ENCODE peak calls at places on chromosomes 5 and 9, in six cellular contexts. V is GM23338, U is H1, R is K562, L is HepG2, B is HCT116. E is an unnamed sample.
A peak's percentile ranks its signal among the peaks of the same experiment; 100 is the strongest.

GRCh38 chr5:133602829-133603380 is 9.4 kb downstream of the FSTL4 start:
- DNase-seq in V (peak; percentile 41), U (no peak), R (no peak), L (no peak), B (no peak), E (peak; percentile 86)

GRCh38 chr9:136881691-136882108 is 4.6 kb upstream of the TRAF2 start:
- DNase-seq in V (no peak), U (no peak), R (no peak), L (peak; percentile 52), B (no peak), E (no peak)

GRCh38 chr5:10474521-10475075 is 32.9 kb downstream of the ROPN1L start:
- DNase-seq in V (no peak), U (no peak), R (no peak), L (no peak), B (no peak), E (no peak)

GRCh38 chr5:91179018-91179417 is 204.1 kb downstream of the ARRDC3 start:
- DNase-seq in V (no peak), U (no peak), R (no peak), L (no peak), B (no peak), E (peak; percentile 27)

GRCh38 chr9:23603311-23603710 is 222.7 kb downstream of the ELAVL2 start:
- DNase-seq in V (no peak), U (no peak), R (no peak), L (no peak), B (no peak), E (no peak)

GRCh38 chr9:98654247-98654646 is 54.5 kb downstream of the GABBR2 start:
- DNase-seq in V (no peak), U (no peak), R (no peak), L (no peak), B (no peak), E (no peak)

GRCh38 chr9:129467004-129467588 is 153.8 kb downstream of the C9orf50 start:
- DNase-seq in V (no peak), U (no peak), R (no peak), L (no peak), B (no peak), E (no peak)

GRCh38 chr5:16808021-16808420 is 128.1 kb downstream of the MYO10 start:
- DNase-seq in V (no peak), U (no peak), R (no peak), L (no peak), B (no peak), E (no peak)

DNA sequence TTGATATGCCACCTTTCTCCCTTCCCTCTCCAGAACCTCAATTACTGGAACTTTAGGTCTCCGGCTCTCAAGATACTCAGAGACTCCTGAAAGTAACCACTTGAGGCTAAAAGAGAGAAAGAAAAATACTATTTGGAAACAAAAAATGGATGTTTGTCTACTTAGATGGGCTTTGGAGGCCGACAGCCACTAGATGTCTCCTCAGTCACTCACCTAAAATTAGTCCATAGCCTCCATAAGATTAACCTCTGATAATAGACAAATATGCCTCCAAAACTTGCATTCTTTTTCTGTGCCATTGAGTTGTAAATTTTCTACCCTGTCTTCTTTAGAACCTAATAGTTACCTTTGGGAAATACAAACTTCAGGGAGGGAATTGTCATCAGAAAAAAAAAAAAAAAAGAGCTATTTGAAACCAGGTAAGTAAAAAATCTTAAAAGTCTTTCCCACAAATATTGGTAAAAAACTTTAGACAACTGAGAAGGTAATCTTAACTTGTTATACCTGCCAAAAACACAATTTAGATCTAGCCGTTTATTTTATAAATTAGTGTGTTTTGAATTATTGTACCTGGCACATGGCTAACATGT is 11.2 kb upstream of the PCDH1 start:
- DNase-seq in V (no peak), U (no peak), R (no peak), L (no peak), B (no peak), E (peak; percentile 48)
- H2AFZ ChIP-seq in V (peak overlapping the region; percentile 57), U (no peak overlapping the region), R (peak overlapping the region; percentile 46), L (no peak overlapping the region), B (peak overlapping the region; percentile 89), E (no peak overlapping the region)

GRCh38 chr9:101486693-101487442 is 46.8 kb upstream of the RNF20 start:
- DNase-seq in V (peak; percentile 93), U (peak; percentile 87), R (peak; percentile 23), L (no peak), B (peak; percentile 51), E (peak; percentile 6)
- TF ChIP-seq EZH2 in V (no peak), U (no peak), R (no peak), L (no peak), B (no peak), E (no peak)

GRCh38 chr5:128199104-128199503 is 115.5 kb downstream of the SLC12A2 start:
- DNase-seq in V (no peak), U (no peak), R (no peak), L (no peak), B (peak; percentile 51), E (peak; percentile 65)

GRCh38 chr5:128197911-128198522 is 114.5 kb downstream of the SLC12A2 start:
- DNase-seq in V (no peak), U (no peak), R (peak; percentile 20), L (no peak), B (no peak), E (no peak)

GRCh38 chr5:128202320-128202719 is 118.8 kb downstream of the SLC12A2 start:
- DNase-seq in V (no peak), U (no peak), R (no peak), L (no peak), B (no peak), E (no peak)

GRCh38 chr5:128199611-128200010 is 116.0 kb downstream of the SLC12A2 start:
- DNase-seq in V (no peak), U (no peak), R (no peak), L (no peak), B (no peak), E (no peak)

DNA sequence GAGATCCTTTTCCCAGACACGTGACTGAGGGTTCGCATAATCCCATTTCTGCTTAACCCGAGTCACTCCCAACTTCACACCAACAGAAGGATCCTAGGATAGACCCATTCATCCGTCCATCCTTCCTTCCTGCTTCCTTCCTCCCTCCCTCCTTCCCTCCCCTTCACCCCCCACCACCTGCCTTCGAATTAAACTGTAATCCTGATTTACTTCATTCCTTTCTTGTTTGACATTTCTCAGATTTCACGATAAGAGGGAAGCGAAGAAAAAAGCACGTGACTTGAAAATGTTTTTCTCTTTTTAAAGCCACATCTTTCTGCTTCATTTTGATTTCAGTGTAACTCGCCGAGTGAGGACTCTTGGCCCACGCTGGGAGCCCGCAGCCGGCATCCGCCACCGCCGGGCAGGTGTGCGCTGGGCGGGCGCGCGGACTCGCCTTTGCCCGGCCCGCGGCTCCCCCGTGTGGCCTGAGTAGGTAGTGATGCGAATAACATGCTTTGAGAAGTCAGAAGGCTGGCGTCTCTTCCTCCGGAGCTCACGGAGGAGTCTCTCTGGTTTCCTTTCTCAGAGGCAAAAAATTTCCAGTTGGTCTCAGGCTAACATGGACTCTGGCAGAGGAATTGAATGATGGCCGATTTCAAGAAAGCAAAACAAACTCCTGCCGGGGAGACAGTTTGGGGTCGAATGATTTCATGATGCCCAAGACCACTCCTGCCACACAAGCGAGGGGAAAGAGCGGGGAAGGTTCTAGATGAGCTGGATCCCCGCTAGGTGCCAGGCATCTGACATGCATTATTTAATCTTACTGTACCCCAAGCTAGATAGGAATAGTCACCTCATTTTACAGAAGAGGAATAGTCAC is 117.7 kb downstream of the SLC12A2 start:
- DNase-seq in V (peak; percentile 91), U (peak; percentile 97), R (peak; percentile 73), L (peak; percentile 23), B (no peak), E (peak; percentile 63)
- TF ChIP-seq POLR2AphosphoS5 in V (no peak), U (no peak), R (no peak), L (no peak), B (no peak), E (no peak)

GRCh38 chr5:103428411-103428871 is 134.1 kb downstream of the NUDT12 start:
- DNase-seq in V (no peak), U (no peak), R (no peak), L (peak; percentile 27), B (no peak), E (no peak)
- H2AFZ ChIP-seq in V (peak overlapping the region; percentile 30), U (peak overlapping the region; percentile 71), R (no peak overlapping the region), L (no peak overlapping the region), B (no peak overlapping the region), E (no peak overlapping the region)

GRCh38 chr5:54884195-54884536 is 101.2 kb downstream of the ESM1 start:
- DNase-seq in V (no peak), U (peak; percentile 62), R (no peak), L (no peak), B (no peak), E (no peak)
- TF ChIP-seq EZH2 in V (no peak), U (peak; percentile 22), R (no peak), L (no peak), B (no peak), E (no peak)

DNA sequence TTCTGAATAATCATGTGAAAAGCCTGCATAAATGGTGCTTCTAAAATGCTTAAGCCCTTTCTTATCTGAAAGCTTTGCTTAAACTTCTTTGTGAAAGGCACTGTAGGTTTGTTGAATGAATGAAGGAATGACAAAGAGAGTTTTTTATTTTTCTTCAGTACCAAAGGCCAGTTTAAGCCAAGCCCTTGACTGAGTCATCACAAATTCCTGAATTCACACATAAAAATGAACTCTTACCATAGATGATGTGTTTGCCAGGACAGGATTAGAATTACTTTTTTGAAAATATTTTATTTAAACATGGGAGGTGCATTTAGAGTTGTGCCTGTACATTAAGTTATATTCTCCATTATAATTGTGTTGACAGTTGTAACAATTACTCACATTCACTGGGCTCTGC is 358.4 kb upstream of the KLF4 start:
- DNase-seq in V (no peak), U (no peak), R (no peak), L (no peak), B (no peak), E (no peak)
- TF ChIP-seq POLR2AphosphoS5 in V (no peak), U (no peak), R (no peak), L (no peak), B (no peak), E (no peak)

E was measured in endothelial cell of umbilical vein.